ENCODE peak calls at places on chromosomes 12 and 14, in six cellular contexts. One of them, this sample, is unnamed.

GRCh38 chr12:59182660-59183455 is 262.6 kb upstream of the LRIG3 start:
- DNase-seq in AG09309: no peak
- DNase-seq in heart right ventricle: no peak
- DNase-seq in colonic mucosa: no peak
- DNase-seq in lower lobe of right lung: no peak
- DNase-seq in kidney: no peak
- DNase-seq in this sample: no peak

GRCh38 chr14:35045798-35046047 is 349 bp upstream of the FAM177A1 start:
- DNase-seq in AG09309: no peak
- DNase-seq in heart right ventricle: no peak
- DNase-seq in colonic mucosa: no peak
- DNase-seq in lower lobe of right lung: no peak
- DNase-seq in kidney: no peak
- DNase-seq in this sample: no peak

GRCh38 chr12:24499151-24500146 is 449.5 kb downstream of the BCAT1 start:
- DNase-seq in AG09309: peak; percentile 4
- DNase-seq in heart right ventricle: no peak
- DNase-seq in colonic mucosa: no peak
- DNase-seq in lower lobe of right lung: no peak
- DNase-seq in kidney: no peak
- DNase-seq in this sample: no peak

GRCh38 chr12:54749191-54749818 is 101.1 kb upstream of the DCD start:
- DNase-seq in AG09309: peak; percentile 21
- DNase-seq in heart right ventricle: peak; percentile 25
- DNase-seq in colonic mucosa: peak; percentile 26
- DNase-seq in lower lobe of right lung: no peak
- DNase-seq in kidney: no peak
- DNase-seq in this sample: peak; percentile 19

GRCh38 chr14:75050852-75051555 is at the start of gene MLH3:
- DNase-seq in AG09309: no peak
- DNase-seq in heart right ventricle: peak; percentile 81
- DNase-seq in colonic mucosa: peak; percentile 90
- DNase-seq in lower lobe of right lung: peak; percentile 88
- DNase-seq in kidney: peak; percentile 95
- DNase-seq in this sample: no peak

GRCh38 chr12:67982165-67982563 is 7.1 kb upstream of the IFNG-AS1 start:
- DNase-seq in AG09309: no peak
- DNase-seq in heart right ventricle: no peak
- DNase-seq in colonic mucosa: no peak
- DNase-seq in lower lobe of right lung: no peak
- DNase-seq in kidney: no peak
- DNase-seq in this sample: peak; percentile 63

GRCh38 chr14:25658988-25659387 is 609.0 kb upstream of the STXBP6 start:
- DNase-seq in AG09309: no peak
- DNase-seq in heart right ventricle: no peak
- DNase-seq in colonic mucosa: no peak
- DNase-seq in lower lobe of right lung: no peak
- DNase-seq in kidney: no peak
- DNase-seq in this sample: no peak

GRCh38 chr12:115394498-115395220 is 710.7 kb upstream of the TBX3 start:
- DNase-seq in AG09309: no peak
- DNase-seq in heart right ventricle: no peak
- DNase-seq in colonic mucosa: no peak
- DNase-seq in lower lobe of right lung: no peak
- DNase-seq in kidney: no peak
- DNase-seq in this sample: no peak

GRCh38 chr12:48601013-48601756 is 31.3 kb upstream of the LALBA start:
- DNase-seq in AG09309: no peak
- DNase-seq in heart right ventricle: no peak
- DNase-seq in colonic mucosa: no peak
- DNase-seq in lower lobe of right lung: no peak
- DNase-seq in kidney: no peak
- DNase-seq in this sample: peak; percentile 46

GRCh38 chr14:55111122-55111705 is 17.8 kb upstream of the LGALS3 start:
- DNase-seq in AG09309: no peak
- DNase-seq in heart right ventricle: no peak
- DNase-seq in colonic mucosa: no peak
- DNase-seq in lower lobe of right lung: no peak
- DNase-seq in kidney: no peak
- DNase-seq in this sample: no peak

GRCh38 chr12:131122631-131123030 is 168.9 kb downstream of the ADGRD1 start:
- DNase-seq in AG09309: no peak
- DNase-seq in heart right ventricle: no peak
- DNase-seq in colonic mucosa: no peak
- DNase-seq in lower lobe of right lung: no peak
- DNase-seq in kidney: no peak
- DNase-seq in this sample: no peak

GRCh38 chr14:23404331-23404900 is 3.7 kb downstream of the MYH6 start:
- DNase-seq in AG09309: no peak
- DNase-seq in heart right ventricle: no peak
- DNase-seq in colonic mucosa: no peak
- DNase-seq in lower lobe of right lung: no peak
- DNase-seq in kidney: no peak
- DNase-seq in this sample: no peak

GRCh38 chr12:3303410-3304136 is 187.4 kb upstream of the PRMT8 start:
- DNase-seq in AG09309: no peak
- DNase-seq in heart right ventricle: no peak
- DNase-seq in colonic mucosa: no peak
- DNase-seq in lower lobe of right lung: no peak
- DNase-seq in kidney: no peak
- DNase-seq in this sample: no peak

GRCh38 chr14:93036652-93037341 is 78.9 kb downstream of the ITPK1 start:
- DNase-seq in AG09309: no peak
- DNase-seq in heart right ventricle: no peak
- DNase-seq in colonic mucosa: no peak
- DNase-seq in lower lobe of right lung: no peak
- DNase-seq in kidney: peak; percentile 63
- DNase-seq in this sample: no peak

GRCh38 chr12:62098131-62098530 is 162.1 kb upstream of the USP15 start:
- DNase-seq in AG09309: no peak
- DNase-seq in heart right ventricle: no peak
- DNase-seq in colonic mucosa: no peak
- DNase-seq in lower lobe of right lung: no peak
- DNase-seq in kidney: no peak
- DNase-seq in this sample: no peak

GRCh38 chr12:114316076-114316475 is 89.9 kb downstream of the TBX5 start:
- DNase-seq in AG09309: peak; percentile 52
- DNase-seq in heart right ventricle: peak; percentile 11
- DNase-seq in colonic mucosa: no peak
- DNase-seq in lower lobe of right lung: no peak
- DNase-seq in kidney: no peak
- DNase-seq in this sample: no peak

GRCh38 chr12:116879509-116880212 is 1.6 kb downstream of the HRK start:
- DNase-seq in AG09309: no peak
- DNase-seq in heart right ventricle: no peak
- DNase-seq in colonic mucosa: no peak
- DNase-seq in lower lobe of right lung: no peak
- DNase-seq in kidney: peak; percentile 53
- DNase-seq in this sample: no peak

GRCh38 chr14:77457115-77457521 is 283 bp downstream of the VIPAS39 start:
- DNase-seq in AG09309: no peak
- DNase-seq in heart right ventricle: no peak
- DNase-seq in colonic mucosa: no peak
- DNase-seq in lower lobe of right lung: no peak
- DNase-seq in kidney: no peak
- DNase-seq in this sample: no peak

GRCh38 chr14:77458249-77458950 is 507 bp downstream of the AHSA1 start:
- DNase-seq in AG09309: no peak
- DNase-seq in heart right ventricle: no peak
- DNase-seq in colonic mucosa: peak; percentile 54
- DNase-seq in lower lobe of right lung: peak; percentile 50
- DNase-seq in kidney: no peak
- DNase-seq in this sample: no peak

GRCh38 chr14:77457522-77458248 is at the start of the genes AHSA1 and VIPAS39:
- DNase-seq in AG09309: peak; percentile 96
- DNase-seq in heart right ventricle: peak; percentile 98
- DNase-seq in colonic mucosa: peak; percentile 96
- DNase-seq in lower lobe of right lung: peak; percentile 96
- DNase-seq in kidney: peak; percentile 97
- DNase-seq in this sample: peak; percentile 99

GRCh38 chr14:77459072-77459723 is 1.3 kb downstream of the AHSA1 start:
- DNase-seq in AG09309: peak; percentile 34
- DNase-seq in heart right ventricle: peak; percentile 35
- DNase-seq in colonic mucosa: peak; percentile 85
- DNase-seq in lower lobe of right lung: no peak
- DNase-seq in kidney: no peak
- DNase-seq in this sample: peak; percentile 45

GRCh38 chr14:77455966-77456640 is 1.3 kb downstream of the VIPAS39 start:
- DNase-seq in AG09309: no peak
- DNase-seq in heart right ventricle: no peak
- DNase-seq in colonic mucosa: no peak
- DNase-seq in lower lobe of right lung: no peak
- DNase-seq in kidney: no peak
- DNase-seq in this sample: no peak
- H3K4me3 ChIP-seq in AG09309: no peak overlapping the region
- H3K4me3 ChIP-seq in heart right ventricle: peak overlapping the region; percentile 98
- H3K4me3 ChIP-seq in colonic mucosa: no peak overlapping the region
- H3K4me3 ChIP-seq in lower lobe of right lung: peak overlapping the region; percentile 92
- H3K4me3 ChIP-seq in kidney: peak overlapping the region; percentile 87
- H3K4me3 ChIP-seq in this sample: peak overlapping the region; percentile 94

GRCh38 chr14:70823281-70823680 is 14.0 kb upstream of the MAP3K9 start:
- DNase-seq in AG09309: no peak
- DNase-seq in heart right ventricle: no peak
- DNase-seq in colonic mucosa: no peak
- DNase-seq in lower lobe of right lung: no peak
- DNase-seq in kidney: no peak
- DNase-seq in this sample: no peak

GRCh38 chr14:70821581-70821915 is 12.2 kb upstream of the MAP3K9 start:
- DNase-seq in AG09309: no peak
- DNase-seq in heart right ventricle: no peak
- DNase-seq in colonic mucosa: no peak
- DNase-seq in lower lobe of right lung: no peak
- DNase-seq in kidney: no peak
- DNase-seq in this sample: no peak

GRCh38 chr14:70827366-70828151 is 18.2 kb upstream of the MAP3K9 start:
- DNase-seq in AG09309: peak; percentile 25
- DNase-seq in heart right ventricle: no peak
- DNase-seq in colonic mucosa: peak; percentile 23
- DNase-seq in lower lobe of right lung: no peak
- DNase-seq in kidney: no peak
- DNase-seq in this sample: no peak

GRCh38 chr14:70821916-70822705 is 12.8 kb upstream of the MAP3K9 start:
- DNase-seq in AG09309: peak; percentile 13
- DNase-seq in heart right ventricle: peak; percentile 53
- DNase-seq in colonic mucosa: peak; percentile 45
- DNase-seq in lower lobe of right lung: peak; percentile 73
- DNase-seq in kidney: peak; percentile 89
- DNase-seq in this sample: no peak

DNA sequence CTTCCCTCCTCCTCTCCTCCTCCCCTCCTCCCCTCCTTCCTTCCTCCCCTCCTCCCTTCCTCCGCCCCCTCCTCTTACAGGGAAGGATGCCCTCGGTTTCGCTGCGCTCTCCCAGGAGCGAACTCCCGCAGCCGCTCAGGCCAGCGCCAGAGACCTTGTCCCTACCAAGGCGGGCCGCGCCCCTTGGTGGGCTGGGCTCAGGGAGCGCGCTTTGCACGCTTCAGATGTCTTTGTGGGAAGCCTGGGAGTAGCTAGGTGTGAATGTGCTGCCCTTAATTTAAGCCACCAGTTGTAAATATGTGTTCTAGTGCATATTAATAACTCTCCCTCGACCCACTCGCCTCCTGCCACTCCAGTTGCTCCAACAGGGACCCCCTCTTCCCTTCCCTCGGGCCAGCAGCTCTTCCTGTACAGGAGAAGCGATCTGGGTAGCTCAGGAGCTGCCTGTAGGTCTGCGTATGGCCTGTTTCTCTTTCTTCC is 13.4 kb upstream of the MAP3K9 start:
- DNase-seq in AG09309: no peak
- DNase-seq in heart right ventricle: peak; percentile 34
- DNase-seq in colonic mucosa: peak; percentile 46
- DNase-seq in lower lobe of right lung: peak; percentile 56
- DNase-seq in kidney: peak; percentile 82
- DNase-seq in this sample: no peak
- H3K4me3 ChIP-seq in AG09309: peak overlapping the region; percentile 84
- H3K4me3 ChIP-seq in heart right ventricle: peak overlapping the region; percentile 72
- H3K4me3 ChIP-seq in colonic mucosa: no peak overlapping the region
- H3K4me3 ChIP-seq in lower lobe of right lung: peak overlapping the region; percentile 77
- H3K4me3 ChIP-seq in kidney: peak overlapping the region; percentile 63
- H3K4me3 ChIP-seq in this sample: peak overlapping the region; percentile 58

GRCh38 chr12:76341436-76342030 is 6.7 kb downstream of the BBS10 start:
- DNase-seq in AG09309: no peak
- DNase-seq in heart right ventricle: no peak
- DNase-seq in colonic mucosa: no peak
- DNase-seq in lower lobe of right lung: no peak
- DNase-seq in kidney: no peak
- DNase-seq in this sample: no peak

GRCh38 chr12:76345569-76345968 is 2.6 kb downstream of the BBS10 start:
- DNase-seq in AG09309: no peak
- DNase-seq in heart right ventricle: no peak
- DNase-seq in colonic mucosa: no peak
- DNase-seq in lower lobe of right lung: no peak
- DNase-seq in kidney: no peak
- DNase-seq in this sample: no peak

GRCh38 chr12:76348079-76348901 is at the start of gene BBS10:
- DNase-seq in AG09309: peak; percentile 59
- DNase-seq in heart right ventricle: peak; percentile 94
- DNase-seq in colonic mucosa: peak; percentile 91
- DNase-seq in lower lobe of right lung: peak; percentile 94
- DNase-seq in kidney: peak; percentile 96
- DNase-seq in this sample: peak; percentile 73

GRCh38 chr12:76346236-76346635 is 2.0 kb downstream of the BBS10 start:
- DNase-seq in AG09309: no peak
- DNase-seq in heart right ventricle: no peak
- DNase-seq in colonic mucosa: no peak
- DNase-seq in lower lobe of right lung: no peak
- DNase-seq in kidney: no peak
- DNase-seq in this sample: no peak

DNA sequence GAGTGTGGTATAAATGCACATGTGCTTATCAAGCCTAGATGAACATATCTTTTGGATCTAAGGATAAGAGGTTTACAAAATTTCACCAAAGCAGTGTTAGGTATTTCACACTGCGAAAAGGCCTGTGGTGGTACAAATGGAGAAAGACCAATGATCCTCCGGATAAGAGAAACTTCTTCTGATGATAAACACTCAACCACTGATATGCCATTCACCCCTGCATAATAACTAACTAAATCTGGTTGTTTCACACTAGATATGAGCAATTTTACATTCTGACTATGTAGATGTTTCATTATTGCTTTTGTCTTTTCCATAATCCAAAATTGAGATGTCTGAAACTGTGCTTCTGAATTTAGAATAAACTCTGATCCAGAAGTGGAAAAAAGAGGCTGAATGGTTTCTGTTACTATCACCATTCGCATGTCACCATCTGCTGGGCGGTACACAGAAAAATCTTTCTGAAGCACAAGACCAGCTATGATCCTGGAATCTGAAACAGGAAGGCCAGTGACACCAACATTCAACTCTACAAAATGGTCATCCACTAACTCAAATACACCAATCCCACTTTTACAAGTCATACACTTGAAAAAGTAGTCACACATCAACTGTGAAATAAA is 1.3 kb downstream of the BBS10 start:
- DNase-seq in AG09309: no peak
- DNase-seq in heart right ventricle: peak; percentile 35
- DNase-seq in colonic mucosa: no peak
- DNase-seq in lower lobe of right lung: no peak
- DNase-seq in kidney: no peak
- DNase-seq in this sample: peak; percentile 58
- H3K4me3 ChIP-seq in AG09309: peak overlapping the region; percentile 82
- H3K4me3 ChIP-seq in heart right ventricle: peak overlapping the region; percentile 84
- H3K4me3 ChIP-seq in colonic mucosa: no peak overlapping the region
- H3K4me3 ChIP-seq in lower lobe of right lung: peak overlapping the region; percentile 91
- H3K4me3 ChIP-seq in kidney: peak overlapping the region; percentile 83
- H3K4me3 ChIP-seq in this sample: peak overlapping the region; percentile 77

GRCh38 chr12:13666806-13667205 is 314.6 kb downstream of the GRIN2B start:
- DNase-seq in AG09309: no peak
- DNase-seq in heart right ventricle: no peak
- DNase-seq in colonic mucosa: no peak
- DNase-seq in lower lobe of right lung: no peak
- DNase-seq in kidney: no peak
- DNase-seq in this sample: no peak
- H3K4me3 ChIP-seq in AG09309: no peak overlapping the region
- H3K4me3 ChIP-seq in heart right ventricle: no peak overlapping the region
- H3K4me3 ChIP-seq in colonic mucosa: no peak overlapping the region
- H3K4me3 ChIP-seq in lower lobe of right lung: no peak overlapping the region
- H3K4me3 ChIP-seq in kidney: no peak overlapping the region
- H3K4me3 ChIP-seq in this sample: no peak overlapping the region

This sample was measured in HFF-Myc.